ENCODE peak calls at places on chromosome 3, in five cellular contexts. G is cardiac muscle cell, I is lower lobe of right lung, P is pancreas, Q is RWPE1. Z is an unnamed sample.

GRCh38 chr3:32399030-32399620 is 7.5 kb downstream of the CMTM7 start:
- DNase-seq in G (peak), I (no peak), P (no peak), Q (no peak), Z (no peak)

GRCh38 chr3:4355401-4356224 is 52.4 kb downstream of the SETMAR start:
- DNase-seq in G (no peak), I (no peak), P (peak), Q (no peak), Z (no peak)

GRCh38 chr3:46901061-46901460 is 23.5 kb downstream of the PTH1R start:
- DNase-seq in G (no peak), I (no peak), P (no peak), Q (no peak), Z (no peak)

GRCh38 chr3:141894524-141895176 is 18.2 kb downstream of the ATP1B3 start:
- DNase-seq in G (peak), I (no peak), P (no peak), Q (peak), Z (no peak)

GRCh38 chr3:193190387-193190786 is 50.6 kb upstream of the PLAAT1 start:
- DNase-seq in G (peak), I (no peak), P (no peak), Q (no peak), Z (no peak)

GRCh38 chr3:120021523-120021922 is 72.7 kb downstream of the GSK3B start:
- DNase-seq in G (peak), I (no peak), P (no peak), Q (no peak), Z (no peak)

GRCh38 chr3:33372218-33373081 is 67.8 kb downstream of the UBP1 start:
- DNase-seq in G (peak), I (no peak), P (no peak), Q (peak), Z (no peak)

GRCh38 chr3:20608054-20608738 is 422.2 kb upstream of the SGO1 start:
- DNase-seq in G (no peak), I (no peak), P (no peak), Q (no peak), Z (no peak)

GRCh38 chr3:32410367-32411246 is 19.0 kb downstream of the CMTM7 start:
- DNase-seq in G (no peak), I (no peak), P (no peak), Q (no peak), Z (no peak)

GRCh38 chr3:126100688-126101301 is 16.9 kb upstream of the SLC41A3 start:
- DNase-seq in G (no peak), I (no peak), P (no peak), Q (no peak), Z (no peak)

GRCh38 chr3:127652246-127652995 is 20.3 kb upstream of the ABTB1 start:
- DNase-seq in G (peak), I (peak), P (no peak), Q (peak), Z (peak)

GRCh38 chr3:36244728-36245127 is 135.6 kb upstream of the STAC start:
- DNase-seq in G (peak), I (no peak), P (no peak), Q (peak), Z (no peak)

DNA sequence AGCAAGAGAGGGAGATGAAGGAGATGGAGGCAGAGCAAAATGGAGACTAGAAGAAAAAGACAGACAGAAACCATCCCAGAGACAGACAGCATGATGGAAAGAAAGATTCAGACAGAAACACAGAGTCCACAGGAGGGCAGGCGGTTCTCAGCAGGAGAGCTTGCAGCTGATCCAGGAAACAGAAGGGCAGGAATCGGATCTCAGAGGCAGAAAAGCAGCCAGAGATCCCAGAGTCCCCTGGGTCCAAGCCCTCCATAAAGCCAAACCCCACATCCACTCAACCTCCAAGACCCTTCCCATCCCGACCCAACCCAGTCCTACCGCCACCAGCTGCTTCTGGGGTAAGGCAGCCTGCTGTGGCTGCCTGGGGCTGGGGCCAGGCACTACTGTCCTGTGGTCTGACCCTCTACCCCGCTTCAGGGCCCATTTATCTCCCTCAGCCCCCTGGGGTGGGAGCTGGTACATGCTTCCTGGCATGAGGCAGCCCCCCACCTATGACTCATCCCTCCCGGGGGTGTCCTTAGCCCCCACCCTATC is at the start of gene UCN2:
- DNase-seq in G (peak), I (no peak), P (no peak), Q (no peak), Z (no peak)
- H3K27ac ChIP-seq in G (no peak), I (no peak), P (no peak), Q (peak), Z (peak)

GRCh38 chr3:52014613-52015012 is 18.9 kb upstream of the RPL29 start:
- DNase-seq in G (no peak), I (no peak), P (no peak), Q (no peak), Z (no peak)

GRCh38 chr3:52013802-52014598 is 18.3 kb upstream of the RPL29 start:
- DNase-seq in G (no peak), I (no peak), P (no peak), Q (no peak), Z (no peak)

GRCh38 chr3:52017467-52018065 is 21.9 kb upstream of the RPL29 start:
- DNase-seq in G (no peak), I (no peak), P (no peak), Q (no peak), Z (no peak)

GRCh38 chr3:52018319-52019000 is 22.8 kb upstream of the RPL29 start:
- DNase-seq in G (no peak), I (no peak), P (no peak), Q (no peak), Z (no peak)

GRCh38 chr3:52015431-52016256 is 19.9 kb upstream of the RPL29 start:
- DNase-seq in G (no peak), I (no peak), P (no peak), Q (no peak), Z (no peak)
- H3K27ac ChIP-seq in G (peak), I (no peak), P (no peak), Q (peak), Z (no peak)

GRCh38 chr3:129460155-129460554 is 20.1 kb downstream of the IFT122 start:
- DNase-seq in G (no peak), I (no peak), P (no peak), Q (no peak), Z (no peak)
- H3K27ac ChIP-seq in G (no peak), I (no peak), P (no peak), Q (no peak), Z (peak)

GRCh38 chr3:183099026-183099837 is at the start of gene MCCC1:
- DNase-seq in G (peak), I (peak), P (peak), Q (peak), Z (peak)
- H3K27ac ChIP-seq in G (peak), I (peak), P (peak), Q (peak), Z (peak)